ENCODE peak calls at places on chromosomes 11 and 22, in four cellular contexts. M, F, A and D are unnamed samples.
A peak's percentile ranks its signal among the peaks of the same experiment; 100 is the strongest.

GRCh38 chr11:9330387-9331384 is 16.3 kb upstream of the TMEM41B start:
- DNase-seq in M (no peak), F (peak; percentile 57), A (no peak), D (no peak)

GRCh38 chr11:120132645-120133185 is 5.2 kb downstream of the TRIM29 start:
- DNase-seq in A (no peak), F (no peak), M (no peak), D (no peak)

GRCh38 chr11:17508306-17508705 is 31.7 kb upstream of the ABCC8 start:
- DNase-seq in M (no peak), A (no peak), F (no peak), D (no peak)

GRCh38 chr22:44550666-44551491 is 52.8 kb upstream of the RTL6 start:
- DNase-seq in A (peak; percentile 32), M (no peak), F (peak; percentile 98), D (no peak)

GRCh38 chr11:116312560-116313340 is 460.0 kb downstream of the BUD13 start:
- DNase-seq in M (peak; percentile 23), A (no peak), F (no peak), D (no peak)

GRCh38 chr11:119616586-119617342 is 112.2 kb downstream of the NECTIN1 start:
- DNase-seq in A (no peak), F (no peak), M (no peak), D (no peak)

GRCh38 chr22:37321288-37321687 is 39.0 kb downstream of the CYTH4 start:
- DNase-seq in F (no peak), A (no peak), M (no peak), D (no peak)

GRCh38 chr11:114179234-114179941 is 116.8 kb upstream of the NNMT start:
- DNase-seq in M (no peak), F (no peak), A (no peak), D (no peak)

GRCh38 chr22:44793506-44794225 is 41.3 kb downstream of the ARHGAP8 start:
- DNase-seq in M (no peak), F (no peak), A (no peak), D (no peak)

GRCh38 chr22:46047841-46048595 is 71.1 kb upstream of the WNT7B start:
- DNase-seq in F (no peak), A (no peak), M (no peak), D (no peak)

GRCh38 chr11:119218141-119218878 is 12.2 kb downstream of the CBL start:
- DNase-seq in A (no peak), F (peak; percentile 99), M (no peak), D (no peak)

GRCh38 chr22:36757608-36758220 is 18.2 kb downstream of the IFT27 start:
- DNase-seq in A (peak; percentile 78), F (peak; percentile 70), M (peak; percentile 90), D (peak; percentile 88)

GRCh38 chr11:9821008-9821752 is 157.3 kb downstream of the SWAP70 start:
- DNase-seq in A (no peak), M (no peak), F (no peak), D (no peak)

GRCh38 chr22:49195636-49196035 is 632.0 kb downstream of the BRD1 start:
- DNase-seq in A (no peak), M (no peak), F (no peak), D (no peak)

GRCh38 chr22:26660961-26661578 is 3.7 kb downstream of the MIAT start:
- DNase-seq in M (peak; percentile 43), F (no peak), A (no peak), D (no peak)

DNA sequence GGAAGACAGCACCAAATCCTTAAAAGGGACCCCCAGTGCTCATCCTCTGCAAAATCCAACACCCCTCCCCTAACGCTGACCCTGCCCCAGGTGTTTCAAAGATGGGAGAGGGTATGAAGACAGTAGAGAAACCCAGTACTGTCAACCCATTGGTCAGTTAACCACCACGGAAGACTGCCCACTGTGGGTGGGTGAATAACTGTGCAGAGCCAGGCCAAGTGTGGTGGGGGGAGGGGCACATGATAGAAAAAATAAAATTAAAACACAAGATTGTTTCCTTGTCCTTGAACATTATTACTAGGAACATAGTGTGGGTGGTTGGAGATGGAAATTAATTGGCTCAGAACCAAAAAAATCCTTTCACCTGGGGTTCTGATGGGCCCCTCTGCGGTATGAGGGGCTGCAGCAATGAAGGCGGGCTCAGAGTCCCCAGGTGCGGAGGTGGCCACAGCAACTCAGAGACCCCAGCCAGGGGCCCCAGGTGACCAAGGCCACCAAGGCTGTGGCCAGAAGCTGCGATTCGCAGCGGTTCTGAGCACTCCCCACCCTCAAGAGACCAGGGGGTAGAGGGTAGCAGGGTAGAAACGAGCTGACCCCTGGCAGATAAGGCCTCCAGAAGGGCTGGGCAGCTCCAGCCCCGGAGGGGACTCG is 1.1 kb downstream of the TNKS1BP1 start:
- DNase-seq in M (no peak), F (peak; percentile 40), A (no peak), D (no peak)
- H3K4me1 ChIP-seq in M (peaks cover 36% of the 10 kb centered on the region), F (peaks cover 20% of the 10 kb centered on the region), A (peaks cover 19% of the 10 kb centered on the region), D (peaks cover 46% of the 10 kb centered on the region)

DNA sequence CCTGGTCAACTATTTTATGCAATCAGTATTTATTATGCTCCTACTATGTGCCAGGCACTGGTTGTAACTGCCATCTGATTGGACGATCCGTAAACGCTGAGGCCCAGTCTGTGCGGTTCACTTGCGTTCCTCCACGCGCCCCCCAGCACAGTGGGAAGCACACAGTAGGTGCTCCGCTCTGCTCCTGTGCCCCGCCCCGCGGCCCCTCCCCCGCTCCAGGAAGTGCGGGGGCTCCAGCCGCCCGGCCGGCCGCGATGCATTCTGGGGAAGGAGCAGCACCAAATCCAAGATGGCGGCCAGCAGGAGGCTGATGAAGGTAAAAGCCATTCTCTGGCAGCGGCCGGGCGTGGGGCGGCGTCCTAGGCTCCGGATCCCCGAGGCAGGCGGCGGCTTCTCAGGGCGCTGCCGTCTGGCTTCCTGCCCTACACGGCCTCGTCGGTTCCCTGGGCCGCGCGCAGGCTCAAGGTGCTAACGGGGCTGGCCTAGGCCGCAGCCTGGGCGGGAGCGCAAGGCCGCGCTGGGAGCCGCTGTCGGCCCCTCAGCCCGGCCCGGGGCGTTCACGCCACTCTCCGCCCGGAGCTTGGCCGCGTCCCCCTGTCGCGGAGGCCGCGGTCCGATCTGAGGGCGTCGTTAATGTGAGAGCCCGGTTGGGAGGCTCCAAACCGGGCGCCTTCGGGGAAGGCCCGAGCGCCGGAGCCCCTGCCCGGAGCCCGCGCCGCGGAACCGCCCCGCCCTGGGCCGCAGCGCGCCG is at the start of gene UBE2L3:
- DNase-seq in A (peak; percentile 90), F (peak; percentile 74), M (peak; percentile 94), D (peak; percentile 94)
- H3K4me1 ChIP-seq in A (peaks cover 38% of the 10 kb centered on the region), F (peaks cover 7% of the 10 kb centered on the region), M (peaks cover 29% of the 10 kb centered on the region), D (peaks cover 34% of the 10 kb centered on the region)

DNA sequence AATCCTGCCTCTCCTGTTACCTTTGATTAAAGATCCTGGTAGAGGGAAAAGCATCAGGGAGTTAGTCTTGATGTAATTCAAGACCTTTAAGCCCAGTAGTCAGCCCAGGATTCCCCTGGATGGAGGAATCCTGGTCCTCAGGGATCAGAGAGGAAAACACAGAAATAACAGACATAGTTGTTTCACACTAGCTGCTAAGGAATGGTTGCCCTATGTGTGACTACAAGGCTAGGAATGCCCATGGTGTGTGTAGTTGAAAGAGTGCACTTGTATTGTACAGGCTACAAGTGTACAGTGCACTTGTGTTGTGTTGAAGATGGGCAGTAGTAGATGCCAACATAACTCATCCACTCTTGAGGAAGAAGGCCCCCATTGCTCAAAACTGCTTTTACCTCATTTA is 226.8 kb downstream of the AASDHPPT start:
- DNase-seq in M (no peak), A (no peak), F (peak; percentile 66), D (no peak)
- H3K4me1 ChIP-seq in M (no peaks in the 10 kb centered on the region), A (no peaks in the 10 kb centered on the region), F (no peaks in the 10 kb centered on the region), D (no peaks in the 10 kb centered on the region)

DNA sequence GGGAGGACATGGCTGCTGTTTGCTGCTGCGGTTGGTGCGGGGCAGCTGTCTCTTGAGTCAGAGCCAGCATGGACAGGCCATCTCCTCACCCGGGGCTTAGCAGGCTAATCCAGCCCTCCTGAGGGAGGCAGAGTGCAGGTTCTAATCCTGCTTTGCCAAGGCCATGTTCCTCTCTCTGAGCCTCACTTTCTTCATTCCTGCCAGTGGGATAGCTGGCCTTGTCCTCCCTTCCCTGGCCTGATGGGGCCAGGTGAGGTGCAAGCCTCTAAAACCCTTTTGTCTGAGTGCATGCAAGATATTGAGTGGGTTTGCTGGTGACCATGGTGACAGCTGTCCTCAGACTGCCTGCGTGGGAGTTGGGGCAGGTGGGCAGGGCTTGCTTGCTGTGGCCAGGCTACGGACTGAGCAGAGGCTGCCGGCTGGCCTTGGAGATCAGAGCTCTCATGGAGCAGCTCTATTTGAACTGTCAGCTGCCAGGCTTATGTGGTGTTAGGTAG is 3.6 kb downstream of the USP35 start:
- DNase-seq in F (no peak), A (no peak), M (no peak), D (no peak)
- H3K4me1 ChIP-seq in F (peaks cover 9% of the 10 kb centered on the region), A (peaks cover 27% of the 10 kb centered on the region), M (peaks cover 13% of the 10 kb centered on the region), D (peaks cover 20% of the 10 kb centered on the region)

DNA sequence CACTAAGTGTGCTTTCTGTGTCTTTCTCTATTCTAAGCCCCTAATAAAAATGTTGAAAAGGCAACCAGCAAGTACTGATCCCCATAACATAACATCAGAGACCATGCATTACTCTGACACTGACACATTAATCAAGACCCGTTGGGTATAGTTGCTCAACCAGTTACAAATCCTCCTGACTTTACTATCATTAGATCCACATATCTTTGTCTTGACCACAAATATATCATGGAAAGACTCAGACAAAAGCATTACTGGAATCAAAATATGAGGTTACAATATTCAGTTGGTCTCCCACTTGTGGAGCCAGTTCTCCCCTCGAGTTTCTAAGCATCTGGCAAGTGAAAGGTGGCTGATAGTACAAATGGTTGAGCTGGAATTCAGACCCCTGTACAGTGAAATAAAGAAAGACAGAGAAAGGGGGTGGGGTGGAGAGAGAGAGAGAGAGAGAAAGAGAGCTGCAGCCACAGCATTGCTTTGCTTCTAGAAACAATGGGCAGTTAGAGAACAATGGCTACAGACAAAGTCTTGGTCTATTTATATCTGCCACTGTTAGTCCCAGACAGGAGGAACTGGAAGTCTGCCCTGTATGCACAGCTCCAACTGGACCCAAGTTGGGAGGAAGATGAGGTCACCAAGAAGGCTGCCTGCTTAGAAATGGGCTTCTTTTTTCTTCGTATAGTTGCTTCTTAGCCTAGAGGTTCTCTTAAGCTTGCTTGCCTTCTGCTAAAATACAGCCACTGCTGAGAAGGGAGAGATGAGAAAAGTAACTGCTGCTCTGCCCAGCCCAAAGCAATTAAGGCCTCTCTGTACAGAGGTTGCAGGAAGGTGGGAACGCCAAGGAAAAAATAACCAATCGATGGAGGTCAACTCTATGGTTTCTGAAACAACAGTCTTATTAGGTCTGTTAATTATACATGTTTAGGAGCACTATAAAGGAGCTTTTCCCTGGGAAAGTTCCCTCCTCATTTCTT is 85.5 kb downstream of the ETS1 start:
- DNase-seq in M (no peak), A (no peak), F (peak; percentile 77), D (no peak)
- H3K4me1 ChIP-seq in M (peaks cover 39% of the 10 kb centered on the region), A (peaks cover 100% of the 10 kb centered on the region), F (peaks cover 50% of the 10 kb centered on the region), D (peaks cover 100% of the 10 kb centered on the region)

GRCh38 chr11:117724621-117725020 is 72.4 kb downstream of the DSCAML1 start:
- DNase-seq in M (no peak), F (no peak), A (no peak), D (no peak)
- H3K4me1 ChIP-seq in M (peaks cover 38% of the 10 kb centered on the region), F (no peaks in the 10 kb centered on the region), A (no peaks in the 10 kb centered on the region), D (no peaks in the 10 kb centered on the region)